ENCODE peak calls at places on chromosome 19, in six cellular contexts. C, J, R, H, M and P are unnamed samples. For H3K4me1, the result is how much of the 10 kb centered on the place peaks cover.

GRCh38 chr19:28021316-28022185 is 1191.4 kb downstream of the UQCRFS1 start:
- DNase-seq in M (no peak), H (no peak), R (no peak), C (no peak), J (no peak), P (no peak)

GRCh38 chr19:30406220-30406944 is 34.2 kb downstream of the ZNF536 start:
- DNase-seq in C (peak), H (no peak), M (peak), J (no peak), R (no peak), P (no peak)

GRCh38 chr19:16429066-16429758 is 42.6 kb downstream of the EPS15L1 start:
- DNase-seq in C (no peak), R (no peak), M (peak), H (peak), J (peak), P (no peak)

GRCh38 chr19:10800488-10800887 is 35.5 kb downstream of the TMED1 start:
- DNase-seq in J (no peak), C (no peak), M (no peak), H (no peak), R (peak), P (no peak)

GRCh38 chr19:16034958-16035560 is 41.2 kb upstream of the TPM4 start:
- DNase-seq in R (no peak), H (no peak), C (no peak), J (no peak), M (peak), P (no peak)

GRCh38 chr19:5057860-5058259 is 88.9 kb downstream of the KDM4B start:
- DNase-seq in R (peak), M (peak), C (no peak), H (no peak), J (no peak), P (no peak)

GRCh38 chr19:56383826-56384605 is 9.3 kb downstream of the ZNF582 start:
- DNase-seq in R (no peak), C (no peak), M (no peak), H (no peak), J (no peak), P (no peak)

GRCh38 chr19:55563261-55563690 is 17.4 kb downstream of the ZNF579 start:
- DNase-seq in H (no peak), C (no peak), R (peak), J (peak), M (peak), P (no peak)

GRCh38 chr19:43775299-43775890 is 5.4 kb downstream of the KCNN4 start:
- DNase-seq in H (no peak), C (no peak), M (no peak), J (no peak), R (no peak), P (no peak)

GRCh38 chr19:55620951-55621672 is 3.3 kb downstream of the ZNF784 start:
- DNase-seq in H (no peak), R (no peak), M (no peak), C (no peak), J (no peak), P (peak)

GRCh38 chr19:34276614-34277013 is 22.3 kb downstream of the GARRE1 start:
- DNase-seq in J (no peak), H (no peak), M (no peak), R (no peak), C (no peak), P (no peak)

GRCh38 chr19:10390652-10391286 is 10.4 kb upstream of the TYK2 start:
- DNase-seq in M (peak), R (peak), H (peak), C (peak), J (peak), P (peak)

GRCh38 chr19:44875666-44876418 is 15.2 kb upstream of the TOMM40 start:
- DNase-seq in M (no peak), J (no peak), R (peak), C (no peak), H (no peak), P (no peak)

GRCh38 chr19:1874554-1875185 is 10.6 kb downstream of the ABHD17A start:
- DNase-seq in J (no peak), M (no peak), R (no peak), C (no peak), H (no peak), P (no peak)

DNA sequence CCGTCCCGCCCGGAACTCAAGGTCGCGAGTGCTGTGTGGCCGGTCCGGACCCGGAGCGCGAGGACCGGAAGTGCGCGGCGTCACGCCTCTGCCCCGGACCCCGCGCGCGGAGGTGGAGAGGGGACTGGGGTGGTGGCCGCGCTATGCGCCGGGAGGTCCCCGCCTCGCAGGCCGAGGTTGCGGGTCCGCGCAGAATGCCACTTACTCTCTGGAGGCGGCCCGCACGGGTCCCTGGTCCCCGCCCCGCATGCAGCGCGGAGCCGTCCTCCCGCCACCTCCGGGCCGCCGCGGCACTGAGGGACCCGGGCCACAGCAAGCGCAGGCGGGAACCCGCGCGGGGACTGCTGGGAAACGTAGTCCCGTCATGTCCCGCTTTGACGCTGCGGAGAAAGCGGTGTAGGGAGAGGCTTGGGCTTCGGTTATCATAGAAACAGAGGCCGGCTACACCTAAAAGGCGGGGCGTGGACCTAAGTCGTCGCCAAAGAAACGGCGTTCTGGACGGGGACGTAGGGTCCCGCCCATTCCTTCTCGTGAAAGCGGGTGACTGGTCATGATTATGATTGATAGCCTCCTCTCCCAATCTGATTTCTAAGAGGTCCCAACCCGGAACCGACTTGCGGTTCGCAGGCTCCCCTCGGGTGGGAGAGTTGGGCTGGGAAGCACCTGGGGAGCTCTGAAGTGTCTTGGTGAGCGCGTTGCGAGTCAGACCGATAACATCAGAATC is at the start of gene ZNF837:
- DNase-seq in R (peak), J (peak), M (peak), C (peak), H (peak), P (peak)
- TF ChIP-seq CTCF in R (no peak), J (no peak), M (no peak), C (no peak), H (peak), P (no peak)

GRCh38 chr19:13839193-13839937 is 37.6 kb upstream of the NANOS3 start:
- DNase-seq in H (peak), R (peak), C (peak), M (peak), J (peak), P (peak)

GRCh38 chr19:13838943-13839192 is 38.1 kb upstream of the NANOS3 start:
- DNase-seq in C (no peak), J (no peak), R (no peak), H (no peak), M (peak), P (no peak)

GRCh38 chr19:13841339-13842293 is 35.3 kb upstream of the NANOS3 start:
- DNase-seq in M (peak), H (peak), R (peak), C (no peak), J (peak), P (peak)

GRCh38 chr19:13840751-13841338 is 36.1 kb upstream of the NANOS3 start:
- DNase-seq in J (no peak), R (no peak), C (no peak), M (peak), H (no peak), P (peak)

DNA sequence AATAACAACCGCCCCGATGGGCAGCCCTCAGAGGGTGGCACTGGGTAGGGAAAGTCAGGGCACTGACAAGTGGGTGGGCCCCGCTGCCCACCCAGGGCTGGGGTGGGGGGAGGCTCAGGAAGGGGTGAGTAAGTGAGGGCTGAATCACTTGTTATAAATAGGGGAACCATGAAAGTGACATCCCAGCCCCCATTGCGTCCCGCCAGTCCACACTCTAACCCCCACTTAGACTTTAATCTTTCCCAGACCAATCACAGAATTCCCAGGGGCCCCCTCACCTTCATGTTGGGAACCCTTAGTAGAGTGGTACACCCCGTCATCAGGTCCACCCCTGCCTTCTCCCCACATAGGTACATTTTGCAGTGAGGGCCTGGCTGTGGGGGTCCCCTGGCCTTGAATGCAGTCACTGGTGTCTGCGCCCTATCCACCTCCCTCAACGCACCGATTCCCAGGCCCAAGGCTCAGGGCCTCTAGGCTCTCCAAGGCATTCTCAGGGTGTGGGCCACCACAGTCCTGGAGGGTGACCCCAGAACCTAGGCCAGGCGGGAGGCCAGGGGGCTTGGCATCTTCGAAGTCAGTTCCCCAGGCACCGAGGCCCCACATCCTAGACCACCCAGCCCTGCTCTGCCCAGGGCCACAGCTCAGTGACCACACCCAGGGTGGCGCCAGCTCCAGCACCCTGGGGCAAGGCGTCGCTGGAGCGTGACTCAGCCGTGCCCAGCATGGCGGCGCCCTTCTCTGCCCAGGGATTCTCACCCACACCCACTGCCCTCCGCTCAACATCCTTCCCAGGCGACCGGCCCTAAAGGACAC is 36.8 kb upstream of the NANOS3 start:
- DNase-seq in M (no peak), R (peak), C (no peak), J (peak), H (peak), P (peak)
- H3K4me1 ChIP-seq in M (under half), R (under half), C (under half), J (under half), H (under half), P (half or more)

DNA sequence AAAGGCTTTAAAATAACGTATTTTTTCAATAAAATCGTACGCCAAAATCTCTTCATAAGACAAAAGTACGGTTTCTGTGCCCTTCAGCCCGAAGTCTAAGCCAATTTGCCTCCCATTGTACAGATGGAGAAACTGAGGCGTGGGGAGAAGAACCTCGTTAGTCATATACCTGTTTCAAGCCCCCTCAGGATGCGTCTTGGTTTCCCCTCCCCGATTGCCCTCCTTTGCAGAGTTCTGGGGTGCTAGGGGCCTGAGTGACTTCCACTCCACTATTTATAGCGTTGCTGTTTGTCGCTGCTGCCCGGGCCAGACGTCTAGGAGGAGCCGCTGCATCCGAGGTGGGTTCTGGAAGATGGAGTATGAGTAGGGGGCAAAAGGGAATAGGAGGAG is 2.3 kb upstream of the LTBP4 start:
- DNase-seq in R (no peak), C (no peak), M (no peak), H (no peak), J (no peak), P (no peak)
- H3K4me3 ChIP-seq in R (peak), C (no peak), M (no peak), H (no peak), J (no peak), P (no peak)

GRCh38 chr19:49065905-49066512 is 1.4 kb upstream of the NTF4 start:
- DNase-seq in J (peak), M (peak), C (no peak), R (no peak), H (no peak), P (no peak)

GRCh38 chr19:49070416-49070815 is 2.1 kb downstream of the KCNA7 start:
- DNase-seq in J (no peak), M (no peak), H (no peak), R (no peak), C (no peak), P (no peak)

GRCh38 chr19:49069026-49069425 is 3.5 kb downstream of the KCNA7 start:
- DNase-seq in C (no peak), H (no peak), R (no peak), J (no peak), M (no peak), P (no peak)

GRCh38 chr19:49064768-49065611 is at the start of gene NTF4:
- DNase-seq in H (peak), C (no peak), M (peak), R (peak), J (peak), P (no peak)

GRCh38 chr19:49067554-49067953 is 2.9 kb upstream of the NTF4 start:
- DNase-seq in M (no peak), H (no peak), J (no peak), C (no peak), R (no peak), P (no peak)
- TF ChIP-seq CTCF in M (no peak), H (no peak), J (no peak), C (no peak), R (no peak), P (no peak)

GRCh38 chr19:18500820-18501219 is 21.1 kb downstream of the ELL start:
- DNase-seq in M (no peak), C (no peak), J (peak), H (no peak), R (no peak), P (no peak)

GRCh38 chr19:18502236-18502632 is 19.6 kb downstream of the ELL start:
- DNase-seq in H (no peak), M (no peak), R (no peak), J (no peak), C (no peak), P (no peak)

GRCh38 chr19:18500376-18500775 is 21.5 kb downstream of the ELL start:
- DNase-seq in C (no peak), J (no peak), M (no peak), R (no peak), H (no peak), P (no peak)

GRCh38 chr19:18501832-18502231 is 20.0 kb downstream of the ELL start:
- DNase-seq in R (no peak), M (no peak), H (no peak), C (no peak), J (peak), P (peak)

GRCh38 chr19:18501351-18501750 is 20.5 kb downstream of the ELL start:
- DNase-seq in H (no peak), M (no peak), C (no peak), J (no peak), R (no peak), P (no peak)
- H3K4me1 ChIP-seq in H (under half), M (under half), C (under half), J (half or more), R (under half), P (half or more)

GRCh38 chr19:46428278-46429141 is at the start of gene PNMA8C:
- DNase-seq in J (peak), H (peak), R (peak), C (peak), M (peak), P (no peak)
- H3K4me3 ChIP-seq in J (peak), H (peak), R (no peak), C (peak), M (peak), P (peak)